ENCODE peak calls at places on chromosomes 16 and 17, in nine cellular contexts. W is EL; Q is neuronal stem cell; C is PC-3; I is activated T-helper 1 cell treated with anti-CD3 and anti-CD28 coated beads, Interleukin-12 subunit alpha, Interleukin-12 subunit beta, Interleukin-2, Interleukin-4 antibody, amounts not matched to agents 30 ng/mL and 10 ng/mL and 1 ng/mL, durations not matched to agents 14 hours and 24 hours and 36 hours; B is NCI-H187; G is activated T-cell treated with anti-CD3 and anti-CD28 coated beads for 24 hours; N is left lung; D is NCI-H460. E is an unnamed sample.

GRCh38 chr16:19285431-19285830 is at the start of gene CLEC19A:
- DNase-seq in N (no peak), Q (no peak), I (no peak), B (no peak), G (no peak), W (no peak), D (no peak), C (no peak), E (no peak)

GRCh38 chr16:81738831-81739496 is 40.1 kb upstream of the PLCG2 start:
- DNase-seq in B (no peak), N (peak), I (no peak), C (no peak), W (no peak), G (no peak), Q (no peak), D (no peak), E (no peak)

GRCh38 chr17:66369830-66370229 is 67.4 kb downstream of the PRKCA start:
- DNase-seq in D (no peak), C (no peak), I (no peak), W (no peak), Q (no peak), G (no peak), N (no peak), B (no peak), E (no peak)

GRCh38 chr17:59746849-59747445 is 39.5 kb downstream of the VMP1 start:
- DNase-seq in D (peak), W (peak), Q (no peak), I (no peak), G (no peak), N (no peak), C (peak), B (no peak), E (no peak)

GRCh38 chr16:19071811-19072777 is 4.7 kb downstream of the COQ7 start:
- DNase-seq in B (peak), I (peak), Q (peak), C (peak), W (peak), N (no peak), D (peak), G (peak), E (peak)

GRCh38 chr16:31201511-31202401 is 804 bp downstream of the PYCARD start:
- DNase-seq in B (no peak), C (no peak), G (no peak), Q (no peak), N (peak), I (peak), W (no peak), D (no peak), E (peak)

GRCh38 chr16:81798311-81799137 is 19.4 kb downstream of the PLCG2 start:
- DNase-seq in Q (no peak), D (no peak), W (no peak), G (no peak), I (peak), C (no peak), B (no peak), N (peak), E (no peak)

GRCh38 chr17:39251997-39252396 is 26.3 kb upstream of the STAC2 start:
- DNase-seq in G (no peak), I (no peak), Q (no peak), B (no peak), W (no peak), D (no peak), N (no peak), C (no peak), E (no peak)

GRCh38 chr16:50858376-50858775 is 116.5 kb downstream of the CYLD start:
- DNase-seq in I (no peak), D (no peak), W (no peak), B (no peak), G (no peak), C (no peak), N (no peak), Q (no peak), E (no peak)

GRCh38 chr17:3788200-3788599 is 12.8 kb downstream of the ITGAE start:
- DNase-seq in G (no peak), N (no peak), I (no peak), W (no peak), D (no peak), C (no peak), Q (no peak), B (no peak), E (peak)

GRCh38 chr17:31533546-31534155 is 142.2 kb downstream of the RAB11FIP4 start:
- DNase-seq in C (peak), B (no peak), I (no peak), W (peak), G (peak), N (no peak), Q (peak), D (no peak), E (no peak)

GRCh38 chr16:54266363-54266955 is 20.1 kb downstream of the IRX3 start:
- DNase-seq in I (no peak), N (no peak), D (no peak), B (no peak), Q (no peak), W (no peak), G (no peak), C (no peak), E (no peak)

GRCh38 chr16:50315346-50315997 is 49.1 kb downstream of the ADCY7 start:
- DNase-seq in N (no peak), B (no peak), D (no peak), Q (no peak), G (no peak), W (no peak), I (no peak), C (no peak), E (no peak)

GRCh38 chr16:24738895-24739294 is 9.4 kb downstream of the TNRC6A start:
- DNase-seq in D (no peak), G (no peak), Q (no peak), I (no peak), N (peak), C (no peak), W (no peak), B (no peak), E (no peak)

GRCh38 chr16:3215601-3216262 is 19.2 kb downstream of the ZNF200 start:
- DNase-seq in C (no peak), B (no peak), N (no peak), D (no peak), I (no peak), G (no peak), W (no peak), Q (no peak), E (no peak)

GRCh38 chr16:2968738-2969544 is at the start of gene PAQR4:
- DNase-seq in C (peak), D (peak), I (peak), N (peak), W (peak), Q (peak), B (peak), G (peak), E (peak)

GRCh38 chr16:30051518-30051917 is 14.0 kb upstream of the ALDOA start:
- DNase-seq in I (no peak), B (no peak), C (peak), D (no peak), N (no peak), W (peak), G (no peak), Q (no peak), E (no peak)

GRCh38 chr16:31874354-31875111 is 926 bp downstream of the ZNF267 start:
- DNase-seq in I (peak), N (no peak), B (no peak), Q (no peak), W (peak), C (peak), G (peak), D (peak), E (peak)

GRCh38 chr16:87129771-87130170 is 187.4 kb downstream of the C16orf95 start:
- DNase-seq in B (no peak), I (no peak), W (peak), C (peak), D (no peak), G (no peak), N (no peak), Q (no peak), E (no peak)

GRCh38 chr17:51352798-51353197 is 92.5 kb downstream of the UTP18 start:
- DNase-seq in N (no peak), I (no peak), Q (no peak), W (no peak), B (no peak), G (no peak), D (no peak), C (no peak), E (no peak)

GRCh38 chr17:73455050-73455687 is 143.4 kb upstream of the CDC42EP4 start:
- DNase-seq in D (no peak), C (no peak), G (no peak), Q (no peak), W (no peak), N (no peak), B (no peak), I (no peak), E (no peak)

GRCh38 chr17:78432929-78433727 is 54.7 kb downstream of the PGS1 start:
- DNase-seq in Q (no peak), C (no peak), N (no peak), D (no peak), B (no peak), G (no peak), W (no peak), I (no peak), E (no peak)

GRCh38 chr16:57203451-57203850 is 17.3 kb downstream of the RSPRY1 start:
- DNase-seq in G (no peak), B (no peak), W (no peak), D (no peak), Q (no peak), N (no peak), C (no peak), I (no peak), E (no peak)

E was measured in CD8-positive, alpha-beta memory T cell.